ENCODE peak calls at places on chromosomes 2 and 18, in six cellular contexts. F is GM10248, S is mucosa of gallbladder, T is Daoy, P is C1 segment of cervical spinal cord, K is EL. B is an unnamed sample.

GRCh38 chr2:128623776-128624424 is 305.2 kb upstream of the HS6ST1 start:
- DNase-seq in F (peak), S (no peak), T (peak), P (no peak), K (peak), B (no peak)

GRCh38 chr2:40488101-40488598 is 36.3 kb upstream of the SLC8A1 start:
- DNase-seq in F (no peak), S (no peak), T (peak), P (no peak), K (peak), B (no peak)

GRCh38 chr18:48203961-48204666 is 205.1 kb downstream of the ZBTB7C start:
- DNase-seq in F (no peak), S (no peak), T (no peak), P (no peak), K (no peak), B (no peak)

GRCh38 chr2:205685314-205686230 is 3.3 kb downstream of the NRP2 start:
- DNase-seq in F (no peak), S (no peak), T (peak), P (peak), K (peak), B (no peak)

GRCh38 chr18:32373995-32374394 is 96.7 kb downstream of the GAREM1 start:
- DNase-seq in F (no peak), S (peak), T (peak), P (no peak), K (no peak), B (peak)

GRCh38 chr18:78410094-78410786 is 569.4 kb upstream of the SALL3 start:
- DNase-seq in F (no peak), S (no peak), T (no peak), P (no peak), K (no peak), B (no peak)

GRCh38 chr2:104862061-104862941 is 8.4 kb downstream of the POU3F3 start:
- DNase-seq in F (no peak), S (no peak), T (peak), P (peak), K (no peak), B (no peak)

GRCh38 chr2:138373993-138374408 is 127.6 kb upstream of the SPOPL start:
- DNase-seq in F (peak), S (no peak), T (peak), P (no peak), K (peak), B (no peak)

GRCh38 chr2:8452979-8453903 is 228.6 kb upstream of the ID2 start:
- DNase-seq in F (no peak), S (no peak), T (no peak), P (no peak), K (no peak), B (no peak)

B was measured in NCI-H1417 treated with DMSO at 0.1 percent for 48 hours.